ENCODE peak calls at places on chromosomes 4 and X, in seven cellular contexts. H, Z, K, G, Y, S and D are unnamed samples.

GRCh38 chr4:148238797-148239196 is 203.4 kb downstream of the NR3C2 start:
- DNase-seq in G (no peak), K (no peak), S (no peak), Y (no peak), Z (peak; percentile 62), H (no peak), D (no peak)

GRCh38 chr4:85929926-85930325 is 429.9 kb downstream of the MAPK10 start:
- DNase-seq in K (peak; percentile 47), Z (peak; percentile 58), H (no peak), S (peak; percentile 19), Y (no peak), G (peak; percentile 3), D (no peak)

GRCh38 chr4:985123-985830 is 1.6 kb upstream of the IDUA start:
- DNase-seq in K (no peak), S (peak; percentile 63), H (no peak), Z (peak; percentile 89), Y (no peak), G (peak; percentile 19), D (no peak)

GRCh38 chrX:54419559-54420302 is 20.5 kb upstream of the TSR2 start:
- DNase-seq in G (no peak), Y (no peak), K (no peak), S (no peak), Z (no peak), H (no peak), D (no peak)

GRCh38 chr4:78210694-78211093 is 153.6 kb downstream of the FRAS1 start:
- DNase-seq in H (no peak), Y (no peak), K (no peak), G (no peak), S (no peak), Z (no peak), D (no peak)

GRCh38 chrX:1351981-1352714 is 15.6 kb downstream of the IL3RA start:
- DNase-seq in Y (no peak), H (no peak), S (no peak), Z (no peak), K (no peak), G (no peak), D (no peak)

GRCh38 chr4:43757147-43757546 is 691.5 kb downstream of the KCTD8 start:
- DNase-seq in H (no peak), Y (no peak), G (peak; percentile 17), S (no peak), K (no peak), Z (no peak), D (no peak)

GRCh38 chr4:152436384-152436783 is 99.5 kb downstream of the FBXW7 start:
- DNase-seq in K (no peak), G (no peak), Z (no peak), Y (no peak), S (no peak), H (no peak), D (no peak)

GRCh38 chrX:26442340-26442739 is 226.4 kb downstream of the MAGEB5 start:
- DNase-seq in K (peak; percentile 35), H (peak; percentile 26), G (peak; percentile 3), Y (no peak), Z (no peak), S (no peak), D (no peak)

GRCh38 chr4:99807666-99808065 is 9.0 kb upstream of the DAPP1 start:
- DNase-seq in Y (peak; percentile 82), G (no peak), K (no peak), Z (no peak), S (no peak), H (no peak), D (no peak)

GRCh38 chr4:25879991-25880641 is 17.3 kb upstream of the SEL1L3 start:
- DNase-seq in G (no peak), Z (no peak), Y (no peak), S (no peak), H (peak; percentile 24), K (no peak), D (no peak)

GRCh38 chr4:150302553-150302952 is 224.3 kb downstream of the DCLK2 start:
- DNase-seq in K (no peak), Z (peak; percentile 17), G (peak; percentile 87), H (peak; percentile 98), S (peak; percentile 37), Y (peak; percentile 63), D (peak; percentile 72)

GRCh38 chr4:169229571-169230028 is 41.2 kb downstream of the SH3RF1 start:
- DNase-seq in Z (no peak), H (peak; percentile 96), G (peak; percentile 88), Y (peak; percentile 81), K (no peak), S (peak; percentile 37), D (peak; percentile 84)

GRCh38 chr4:141807073-141807472 is 170.7 kb downstream of the IL15 start:
- DNase-seq in S (no peak), K (no peak), Y (no peak), Z (no peak), G (peak; percentile 39), H (peak; percentile 68), D (peak; percentile 29)

GRCh38 chrX:120457766-120458180 is 11.3 kb downstream of the LAMP2 start:
- DNase-seq in Y (peak; percentile 40), K (no peak), G (peak; percentile 98), S (no peak), H (peak; percentile 76), Z (no peak), D (peak; percentile 43)

GRCh38 chr4:94722748-94723147 is 35.0 kb upstream of the BMPR1B start:
- DNase-seq in S (no peak), H (no peak), Y (no peak), G (no peak), K (no peak), Z (no peak), D (no peak)

GRCh38 chrX:53476371-53476770 is 42.2 kb upstream of the HSD17B10 start:
- DNase-seq in G (peak; percentile 90), Y (no peak), K (no peak), Z (no peak), S (no peak), H (peak; percentile 72), D (no peak)

GRCh38 chr4:111113591-111113990 is 490.7 kb upstream of the PITX2 start:
- DNase-seq in S (no peak), Y (no peak), Z (no peak), K (no peak), G (peak; percentile 39), H (no peak), D (no peak)

GRCh38 chr4:178086324-178086723 is 644.1 kb upstream of the AGA start:
- DNase-seq in Y (no peak), Z (peak; percentile 5), G (no peak), S (no peak), K (no peak), H (peak; percentile 1), D (no peak)

GRCh38 chrX:17738002-17738713 is 865 bp downstream of the SCML1 start:
- DNase-seq in H (peak; percentile 24), Y (peak; percentile 48), K (peak; percentile 82), G (peak; percentile 51), S (peak; percentile 41), Z (peak; percentile 50), D (peak; percentile 68)

GRCh38 chrX:40474205-40474626 is 106.6 kb upstream of the ATP6AP2 start:
- DNase-seq in S (no peak), H (peak; percentile 4), Y (no peak), G (peak; percentile 15), K (peak; percentile 74), Z (no peak), D (peak; percentile 70)

GRCh38 chrX:96407501-96407900 is 277.1 kb upstream of the DIAPH2 start:
- DNase-seq in K (no peak), Y (peak; percentile 14), S (no peak), Z (peak; percentile 27), H (peak; percentile 80), G (no peak), D (peak; percentile 64)

GRCh38 chrX:10085223-10085622 is 71.6 kb upstream of the CLCN4 start:
- DNase-seq in S (no peak), K (no peak), G (peak; percentile 6), Y (no peak), Z (no peak), H (no peak), D (no peak)

GRCh38 chr4:155748039-155748438 is 10.8 kb upstream of the GUCY1B1 start:
- DNase-seq in G (no peak), K (no peak), S (no peak), Y (no peak), H (no peak), Z (no peak), D (no peak)

GRCh38 chrX:100687128-100687527 is 43.1 kb downstream of the SRPX2 start:
- DNase-seq in Z (no peak), S (no peak), G (no peak), H (no peak), K (no peak), Y (no peak), D (no peak)

GRCh38 chr4:108029731-108030130 is 40.0 kb downstream of the HADH start:
- DNase-seq in G (peak; percentile 19), K (no peak), H (peak; percentile 59), S (no peak), Z (no peak), Y (no peak), D (no peak)
- H3K36me3 ChIP-seq in G (no peaks in the 10 kb centered on the region), K (peaks cover 31% of the 10 kb centered on the region), H (peaks cover 6% of the 10 kb centered on the region), S (peaks cover 99% of the 10 kb centered on the region), Z (peaks cover 5% of the 10 kb centered on the region), Y (peaks cover 47% of the 10 kb centered on the region), D (no peaks in the 10 kb centered on the region)

GRCh38 chrX:12426420-12426819 is 288.1 kb downstream of the FRMPD4 start:
- DNase-seq in S (no peak), Y (no peak), Z (no peak), K (no peak), G (no peak), H (no peak), D (no peak)
- H3K36me3 ChIP-seq in S (no peaks in the 10 kb centered on the region), Y (no peaks in the 10 kb centered on the region), Z (no peaks in the 10 kb centered on the region), K (no peaks in the 10 kb centered on the region), G (no peaks in the 10 kb centered on the region), H (no peaks in the 10 kb centered on the region), D (no peaks in the 10 kb centered on the region)

DNA sequence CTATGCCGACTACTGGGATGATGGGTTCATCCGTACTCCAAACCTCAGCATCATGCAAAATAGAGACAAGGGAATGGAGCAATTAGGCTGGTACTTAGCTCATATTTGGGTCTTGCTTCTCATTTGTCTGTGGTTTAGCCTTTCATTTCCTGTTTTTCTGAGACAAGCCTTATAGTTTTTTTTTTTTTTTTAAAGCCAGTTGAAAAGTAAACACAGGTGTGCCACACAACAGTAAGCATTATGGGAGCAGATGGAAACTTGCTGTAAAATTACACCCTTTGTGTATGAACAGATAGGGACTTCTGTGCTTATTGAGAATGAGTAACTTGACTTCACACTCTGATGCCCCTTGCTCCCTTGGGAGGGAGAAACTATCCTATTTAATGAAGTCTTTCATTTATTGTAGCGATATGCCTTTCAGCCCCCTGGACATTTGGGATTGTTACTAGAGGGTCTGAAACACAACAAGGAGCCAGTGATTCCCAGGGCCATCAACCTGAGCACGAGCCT is 13.7 kb downstream of the RASSF6 start:
- DNase-seq in G (peak; percentile 26), K (no peak), Z (peak; percentile 51), Y (no peak), S (no peak), H (no peak), D (no peak)
- H3K36me3 ChIP-seq in G (peaks cover 5% of the 10 kb centered on the region), K (no peaks in the 10 kb centered on the region), Z (no peaks in the 10 kb centered on the region), Y (no peaks in the 10 kb centered on the region), S (no peaks in the 10 kb centered on the region), H (no peaks in the 10 kb centered on the region), D (no peaks in the 10 kb centered on the region)

DNA sequence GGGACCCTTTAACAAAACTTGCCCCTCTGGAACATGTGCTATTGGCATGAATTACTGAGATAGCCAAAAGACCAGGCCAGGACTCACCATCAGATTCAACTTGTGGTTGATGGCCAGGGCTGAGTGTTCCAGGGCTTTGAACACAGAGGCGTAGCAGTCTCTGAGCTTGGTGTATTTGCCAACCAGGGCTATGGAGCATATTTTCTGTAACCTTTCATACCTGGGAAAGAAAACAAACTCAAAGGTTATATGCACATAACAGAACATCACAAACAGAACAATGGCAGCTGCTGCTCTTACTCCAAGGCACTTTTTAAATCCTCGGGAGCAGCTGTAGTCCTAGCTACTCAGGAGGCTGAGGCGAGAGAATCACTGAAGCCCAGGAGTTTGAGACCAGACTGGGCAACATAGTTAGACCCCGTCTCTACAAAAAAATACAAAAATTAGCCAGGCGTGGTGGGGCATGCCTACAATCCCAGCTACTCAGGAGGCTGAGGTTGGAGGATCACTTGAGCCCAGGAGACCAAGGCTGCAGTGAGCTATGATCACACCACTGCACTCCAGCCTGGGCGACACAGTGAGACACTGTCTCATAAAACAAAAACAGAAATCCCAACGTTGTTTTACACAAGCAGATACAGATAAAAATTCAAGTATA is 29.3 kb downstream of the CTPS2 start:
- DNase-seq in Z (no peak), Y (no peak), K (no peak), G (no peak), S (no peak), H (no peak), D (no peak)
- H3K36me3 ChIP-seq in Z (no peaks in the 10 kb centered on the region), Y (no peaks in the 10 kb centered on the region), K (peaks cover 62% of the 10 kb centered on the region), G (peaks cover 13% of the 10 kb centered on the region), S (peaks cover 55% of the 10 kb centered on the region), H (peaks cover 14% of the 10 kb centered on the region), D (peaks cover 4% of the 10 kb centered on the region)